ENCODE peak calls at places on chromosomes 11 and 22, in five cellular contexts. R, D, Q, P and U are unnamed samples.

GRCh38 chr11:78469905-78470304 is 52.3 kb upstream of the GAB2 start:
- DNase-seq in R (no peak), D (no peak), Q (no peak), P (no peak), U (no peak)

GRCh38 chr11:20032127-20032526 is 128.1 kb downstream of the DBX1 start:
- DNase-seq in R (no peak), D (no peak), Q (no peak), P (no peak), U (no peak)

GRCh38 chr22:28230682-28231081 is 311.6 kb upstream of the PITPNB start:
- DNase-seq in R (no peak), D (no peak), Q (no peak), P (no peak), U (no peak)

GRCh38 chr22:36356708-36357694 is 30.8 kb downstream of the MYH9 start:
- DNase-seq in R (no peak), D (no peak), Q (no peak), P (no peak), U (no peak)

GRCh38 chr22:23243006-23243573 is 62.8 kb downstream of the BCR start:
- DNase-seq in R (no peak), D (peak), Q (no peak), P (peak), U (no peak)

GRCh38 chr22:37082251-37082650 is 27.3 kb downstream of the TMPRSS6 start:
- DNase-seq in R (no peak), D (no peak), Q (no peak), P (no peak), U (no peak)

GRCh38 chr11:10351768-10352641 is 47.1 kb downstream of the ADM start:
- DNase-seq in R (no peak), D (no peak), Q (peak), P (peak), U (no peak)

GRCh38 chr11:43418197-43418596 is 59.5 kb downstream of the TTC17 start:
- DNase-seq in R (no peak), D (no peak), Q (no peak), P (no peak), U (no peak)

GRCh38 chr11:57484141-57484710 is 23.9 kb downstream of the RTN4RL2 start:
- DNase-seq in R (no peak), D (no peak), Q (no peak), P (no peak), U (peak)

GRCh38 chr11:130358398-130358797 is 43.7 kb upstream of the ZBTB44 start:
- DNase-seq in R (no peak), D (no peak), Q (no peak), P (no peak), U (no peak)

GRCh38 chr22:30444632-30445437 is 19.3 kb downstream of the MTFP1 start:
- DNase-seq in R (no peak), D (no peak), Q (peak), P (peak), U (no peak)

GRCh38 chr11:134664863-134665535 is 253.0 kb upstream of the B3GAT1 start:
- DNase-seq in R (no peak), D (no peak), Q (no peak), P (no peak), U (no peak)

GRCh38 chr22:37179126-37179470 is 8.9 kb downstream of the C1QTNF6 start:
- DNase-seq in R (peak), D (no peak), Q (no peak), P (no peak), U (no peak)

GRCh38 chr11:119380160-119380815 is 1.2 kb downstream of the USP2 start:
- DNase-seq in R (no peak), D (no peak), Q (peak), P (no peak), U (no peak)

GRCh38 chr11:9726313-9727022 is 62.6 kb downstream of the SWAP70 start:
- DNase-seq in R (no peak), D (no peak), Q (no peak), P (no peak), U (no peak)

GRCh38 chr11:77141034-77141433 is 13.0 kb downstream of the MYO7A start:
- DNase-seq in R (no peak), D (no peak), Q (no peak), P (no peak), U (no peak)

GRCh38 chr11:46275964-46276641 is 1.4 kb upstream of the CREB3L1 start:
- DNase-seq in R (peak), D (no peak), Q (no peak), P (no peak), U (no peak)

GRCh38 chr11:85752890-85753581 is 57.9 kb downstream of the SYTL2 start:
- DNase-seq in R (no peak), D (peak), Q (no peak), P (no peak), U (no peak)

GRCh38 chr11:65166893-65167292 is 3.1 kb upstream of the SPDYC start:
- DNase-seq in R (no peak), D (no peak), Q (no peak), P (no peak), U (no peak)

GRCh38 chr11:66068923-66069714 is 953 bp upstream of the PACS1 start:
- DNase-seq in R (no peak), D (peak), Q (peak), P (peak), U (peak)

GRCh38 chr11:118202599-118203422 is 22.0 kb downstream of the JAML start:
- DNase-seq in R (no peak), D (peak), Q (no peak), P (no peak), U (no peak)

GRCh38 chr22:31339148-31339832 is 6.9 kb downstream of the PATZ1 start:
- DNase-seq in R (no peak), D (no peak), Q (no peak), P (no peak), U (no peak)

GRCh38 chr22:37843746-37844089 is 416 bp downstream of the ANKRD54 start:
- DNase-seq in R (no peak), D (no peak), Q (peak), P (peak), U (no peak)

GRCh38 chr11:2480874-2481220 is 36.0 kb downstream of the KCNQ1 start:
- DNase-seq in R (peak), D (no peak), Q (no peak), P (no peak), U (no peak)

GRCh38 chr11:57645716-57646085 is 4.0 kb downstream of the YPEL4 start:
- DNase-seq in R (no peak), D (no peak), Q (no peak), P (peak), U (no peak)

GRCh38 chr11:6229911-6230310 is 4.5 kb downstream of the FHIP1B start:
- DNase-seq in R (no peak), D (no peak), Q (no peak), P (no peak), U (no peak)

GRCh38 chr22:36739185-36739584 is 35.6 kb upstream of the CACNG2 start:
- DNase-seq in R (no peak), D (no peak), Q (no peak), P (no peak), U (no peak)

GRCh38 chr22:30435674-30436126 is 10.1 kb downstream of the MTFP1 start:
- DNase-seq in R (no peak), D (peak), Q (no peak), P (no peak), U (no peak)

GRCh38 chr11:12148882-12149281 is 38.5 kb downstream of the MICAL2 start:
- DNase-seq in R (peak), D (no peak), Q (no peak), P (no peak), U (no peak)

GRCh38 chr22:22167791-22168189 is 76.8 kb upstream of the VPREB1 start:
- DNase-seq in R (no peak), D (no peak), Q (no peak), P (no peak), U (peak)

GRCh38 chr11:124310746-124311145 is 3.0 kb downstream of the OR8D1 start:
- DNase-seq in R (no peak), D (no peak), Q (no peak), P (no peak), U (no peak)

GRCh38 chr11:124801014-124801413 is 808 bp upstream of the MSANTD2 start:
- DNase-seq in R (no peak), D (no peak), Q (peak), P (no peak), U (no peak)

GRCh38 chr22:17638432-17639237 is at the start of gene BCL2L13:
- DNase-seq in R (peak), D (peak), Q (peak), P (peak), U (peak)

GRCh38 chr11:126461096-126461440 is 105.6 kb downstream of the ST3GAL4 start:
- DNase-seq in R (no peak), D (no peak), Q (no peak), P (no peak), U (no peak)

GRCh38 chr11:37788141-37788877 is 1190.3 kb upstream of the RAG2 start:
- DNase-seq in R (no peak), D (no peak), Q (no peak), P (no peak), U (no peak)

GRCh38 chr11:85776951-85777602 is 33.9 kb downstream of the SYTL2 start:
- DNase-seq in R (no peak), D (no peak), Q (no peak), P (no peak), U (no peak)

DNA sequence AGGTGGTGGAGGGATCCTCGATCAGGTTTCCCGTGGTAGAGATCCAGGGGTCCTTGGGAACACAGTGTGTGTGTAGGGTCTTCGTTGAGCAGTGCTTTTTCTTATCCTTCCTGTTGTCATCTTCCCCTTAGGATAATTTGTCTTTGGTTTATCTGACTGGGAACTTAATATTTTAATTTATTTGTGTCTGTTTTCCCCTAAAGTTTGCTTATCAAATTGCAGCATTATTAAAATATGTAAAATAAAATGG is 433 bp downstream of the RBM7 start:
- DNase-seq in R (no peak), D (no peak), Q (no peak), P (no peak), U (no peak)
- TF ChIP-seq CTCF in R (no peak), D (no peak), Q (peak), P (no peak), U (no peak)

GRCh38 chr22:20213833-20214708 is 54.0 kb downstream of the RTN4R start:
- DNase-seq in R (no peak), D (no peak), Q (no peak), P (no peak), U (no peak)

GRCh38 chr22:20214853-20215252 is 53.3 kb downstream of the RTN4R start:
- DNase-seq in R (no peak), D (no peak), Q (no peak), P (no peak), U (no peak)

GRCh38 chr22:20217563-20217962 is 50.6 kb downstream of the RTN4R start:
- DNase-seq in R (no peak), D (no peak), Q (no peak), P (no peak), U (no peak)

GRCh38 chr22:20216863-20217499 is 51.1 kb downstream of the RTN4R start:
- DNase-seq in R (no peak), D (no peak), Q (no peak), P (no peak), U (no peak)

DNA sequence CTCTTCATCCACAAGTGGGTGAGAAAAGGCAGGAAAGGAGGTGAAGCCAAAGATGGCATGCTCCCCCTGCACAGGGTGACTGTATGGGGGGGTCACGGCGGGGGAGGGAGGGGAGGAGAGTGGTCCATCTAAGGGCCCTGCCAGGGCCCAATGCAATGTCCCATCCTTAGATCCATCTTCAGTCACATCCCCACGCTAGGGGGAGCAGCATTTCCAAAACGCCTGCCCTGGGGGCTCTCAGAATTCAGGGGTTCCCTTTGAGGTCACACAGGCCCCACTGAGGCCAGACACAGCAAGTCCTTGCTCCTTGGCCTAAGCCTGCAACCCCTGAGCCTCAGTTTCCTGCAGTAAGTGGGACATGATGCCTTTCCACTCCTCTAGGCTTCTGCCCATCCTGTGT is 52.4 kb downstream of the RTN4R start:
- DNase-seq in R (no peak), D (no peak), Q (no peak), P (no peak), U (no peak)
- TF ChIP-seq CTCF in R (no peak), D (no peak), Q (no peak), P (no peak), U (no peak)

GRCh38 chr11:73902303-73902702 is 25.5 kb downstream of the PAAF1 start:
- DNase-seq in R (no peak), D (no peak), Q (no peak), P (no peak), U (no peak)

GRCh38 chr11:73912045-73912444 is 35.2 kb downstream of the PAAF1 start:
- DNase-seq in R (no peak), D (no peak), Q (no peak), P (no peak), U (no peak)

GRCh38 chr11:73907191-73907590 is 30.4 kb downstream of the PAAF1 start:
- DNase-seq in R (no peak), D (no peak), Q (no peak), P (no peak), U (no peak)
- TF ChIP-seq CTCF in R (no peak), D (no peak), Q (peak), P (no peak), U (no peak)

DNA sequence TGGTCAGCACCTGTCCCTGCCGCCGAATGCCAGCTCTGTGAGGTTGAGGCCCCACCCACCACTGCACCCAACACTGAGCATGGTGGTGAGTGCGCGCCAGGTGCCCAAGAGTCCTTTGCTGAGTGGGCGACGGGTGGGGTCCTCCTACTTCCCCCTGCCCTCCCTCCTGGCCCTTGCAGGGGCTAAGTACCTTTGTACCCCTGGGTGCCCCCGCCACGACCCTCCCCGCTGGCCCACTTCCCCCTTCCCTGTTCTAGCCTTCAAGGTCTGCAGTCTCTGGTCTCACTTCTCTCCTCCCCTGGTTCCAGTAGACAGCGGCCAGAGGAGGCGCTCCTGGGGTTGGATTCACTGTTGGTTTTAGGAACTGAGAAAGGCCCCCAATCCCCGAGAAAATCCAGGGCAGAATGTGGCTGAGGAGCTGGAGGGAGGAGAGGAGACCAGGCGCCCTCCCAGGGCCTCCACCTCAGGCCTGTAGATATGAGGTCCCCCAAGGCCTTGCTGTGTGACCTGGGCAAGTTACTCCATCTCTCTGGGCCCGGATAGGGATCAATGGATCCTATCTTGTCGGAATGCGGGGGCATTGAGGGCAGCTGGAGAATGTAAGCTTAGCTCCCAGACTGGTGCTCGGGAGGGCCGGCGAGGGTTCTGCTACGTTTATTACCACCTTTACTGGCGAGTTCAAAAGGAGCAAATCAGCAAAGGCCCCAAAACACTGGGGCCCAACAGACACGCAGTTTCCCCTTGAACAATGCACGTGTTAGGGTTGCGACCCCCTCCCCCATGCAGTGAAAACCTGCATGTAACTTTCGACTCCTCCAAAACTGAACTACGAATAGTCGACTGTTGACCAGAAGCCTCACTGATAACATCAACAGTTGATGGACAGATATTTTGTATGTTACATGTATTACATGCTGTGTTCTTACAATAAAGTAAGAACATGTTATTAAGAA is 31.9 kb upstream of the SMIM38 start:
- DNase-seq in R (peak), D (no peak), Q (no peak), P (peak), U (no peak)
- TF ChIP-seq CTCF in R (no peak), D (no peak), Q (peak), P (no peak), U (no peak)

DNA sequence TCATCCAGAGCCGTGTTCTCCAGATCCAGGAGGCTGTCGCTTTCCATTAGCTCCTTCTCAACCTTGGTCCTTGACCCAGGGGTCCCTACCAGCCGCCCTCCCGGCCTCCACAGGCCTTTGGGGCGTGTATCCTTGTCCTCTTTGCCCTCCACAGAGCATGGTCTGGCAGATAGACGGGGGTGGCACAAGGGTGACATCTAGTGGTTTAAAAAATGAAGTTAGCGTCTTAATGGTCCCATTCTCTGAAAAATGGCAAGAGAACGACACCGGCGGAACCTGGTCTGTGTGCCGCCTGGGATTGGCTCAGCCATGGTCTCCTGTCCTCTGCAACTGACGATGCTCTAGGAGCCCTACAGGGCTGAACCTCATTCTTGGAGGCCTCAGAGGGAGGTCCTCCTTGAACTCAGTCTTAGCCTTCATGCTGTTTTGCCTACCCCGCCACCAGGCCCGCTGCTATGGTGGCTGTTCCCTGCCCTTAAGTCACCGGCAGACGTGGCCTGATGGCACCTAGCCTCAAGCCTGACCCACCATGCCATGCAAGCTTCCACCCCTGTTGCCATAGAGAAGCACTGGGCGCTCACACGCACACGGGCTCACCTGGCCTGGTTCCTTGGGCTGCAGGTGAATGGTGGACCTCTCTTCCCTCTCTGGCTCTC is 152.1 kb upstream of the SYN3 start:
- DNase-seq in R (no peak), D (no peak), Q (peak), P (peak), U (peak)
- TF ChIP-seq CTCF in R (peak), D (no peak), Q (peak), P (peak), U (peak)

GRCh38 chr11:75939992-75940391 is 125.0 kb downstream of the UVRAG start:
- DNase-seq in R (no peak), D (no peak), Q (no peak), P (no peak), U (no peak)
- TF ChIP-seq CTCF in R (no peak), D (no peak), Q (no peak), P (no peak), U (no peak)

GRCh38 chr22:46796566-46797195 is 34.2 kb downstream of the TBC1D22A start:
- DNase-seq in R (no peak), D (no peak), Q (no peak), P (no peak), U (peak)
- TF ChIP-seq CTCF in R (no peak), D (no peak), Q (no peak), P (no peak), U (no peak)

DNA sequence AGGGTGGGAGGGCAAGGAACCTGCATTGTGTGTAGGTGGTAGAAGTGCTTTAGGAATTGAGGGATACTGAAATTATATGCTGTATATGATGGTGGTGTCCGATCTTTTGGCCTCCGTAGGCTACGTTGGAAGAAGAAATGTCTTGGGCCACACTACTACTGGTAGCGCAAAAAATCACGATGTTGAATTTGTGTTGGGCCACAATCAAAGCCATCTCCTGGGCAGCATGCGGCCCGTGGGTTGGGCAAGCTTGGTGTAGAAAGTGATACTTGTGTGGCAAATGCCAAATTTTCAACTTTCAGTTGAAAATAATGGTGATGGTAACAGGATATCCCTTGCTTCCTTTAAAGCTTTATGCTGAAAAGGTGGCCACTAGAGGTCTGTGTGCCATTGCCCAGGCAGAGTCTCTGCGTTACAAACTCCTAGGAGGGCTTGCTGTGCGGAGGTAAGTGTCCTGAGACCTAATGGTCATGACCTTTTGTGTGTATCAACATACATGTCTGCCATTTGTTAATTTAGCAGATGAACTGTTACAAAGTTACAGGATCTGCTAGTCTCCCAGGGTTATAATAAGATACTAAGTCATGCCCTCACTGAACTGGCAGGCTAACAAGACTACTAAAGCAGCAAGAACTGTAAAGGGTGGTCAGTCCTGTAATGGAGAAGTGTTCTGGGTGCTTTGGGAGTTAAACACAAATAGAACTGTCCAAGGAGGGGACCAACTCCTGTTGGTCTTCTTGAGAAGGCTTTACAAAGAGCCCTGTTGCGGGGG is 2.9 kb downstream of the RPS3 start:
- DNase-seq in R (no peak), D (no peak), Q (no peak), P (no peak), U (no peak)
- TF ChIP-seq CTCF in R (no peak), D (no peak), Q (peak), P (no peak), U (no peak)

GRCh38 chr11:117098269-117099231 is at the start of gene SIK3:
- DNase-seq in R (peak), D (peak), Q (peak), P (peak), U (peak)
- TF ChIP-seq CTCF in R (no peak), D (peak), Q (peak), P (no peak), U (no peak)